ENCODE peak calls at places on chromosomes 13 and 19, in four cellular contexts. One of them, this sample, is unnamed.

GRCh38 chr19:36183455-36183741 is 31.1 kb downstream of the ZNF565 start:
- ATAC-seq in psoas muscle: peak
- ATAC-seq in stimulated activated naive B cell treated with anti-CD40 and anti-IgM and Interleukin-4, amounts not matched to agents 10 μg/mL and 1 μg/mL and 100 μg/mL, for 72 hours: no peak
- ATAC-seq in right cardiac atrium: peak
- ATAC-seq in this sample: no peak

GRCh38 chr19:3149089-3149488 is 13.3 kb downstream of the GNA15 start:
- ATAC-seq in stimulated activated naive B cell treated with anti-CD40 and anti-IgM and Interleukin-4, amounts not matched to agents 10 μg/mL and 1 μg/mL and 100 μg/mL, for 72 hours: no peak
- ATAC-seq in right cardiac atrium: no peak
- ATAC-seq in psoas muscle: no peak
- ATAC-seq in this sample: no peak

GRCh38 chr13:89726690-89727435 is 1620.6 kb upstream of the MIR17HG start:
- ATAC-seq in right cardiac atrium: no peak
- ATAC-seq in psoas muscle: no peak
- ATAC-seq in stimulated activated naive B cell treated with anti-CD40 and anti-IgM and Interleukin-4, amounts not matched to agents 10 μg/mL and 1 μg/mL and 100 μg/mL, for 72 hours: no peak
- ATAC-seq in this sample: no peak

GRCh38 chr19:51783373-51783772 is 11.6 kb upstream of the FPR3 start:
- ATAC-seq in stimulated activated naive B cell treated with anti-CD40 and anti-IgM and Interleukin-4, amounts not matched to agents 10 μg/mL and 1 μg/mL and 100 μg/mL, for 72 hours: peak
- ATAC-seq in psoas muscle: no peak
- ATAC-seq in right cardiac atrium: no peak
- ATAC-seq in this sample: no peak

GRCh38 chr19:33796164-33797100 is at the start of gene KCTD15:
- ATAC-seq in stimulated activated naive B cell treated with anti-CD40 and anti-IgM and Interleukin-4, amounts not matched to agents 10 μg/mL and 1 μg/mL and 100 μg/mL, for 72 hours: peak
- ATAC-seq in psoas muscle: peak
- ATAC-seq in right cardiac atrium: peak
- ATAC-seq in this sample: peak

GRCh38 chr13:64704121-64704520 is 2526.0 kb downstream of the PCDH9 start:
- ATAC-seq in psoas muscle: no peak
- ATAC-seq in stimulated activated naive B cell treated with anti-CD40 and anti-IgM and Interleukin-4, amounts not matched to agents 10 μg/mL and 1 μg/mL and 100 μg/mL, for 72 hours: no peak
- ATAC-seq in right cardiac atrium: no peak
- ATAC-seq in this sample: no peak

GRCh38 chr19:23799321-23799720 is 40.6 kb upstream of the ZNF681 start:
- ATAC-seq in psoas muscle: no peak
- ATAC-seq in stimulated activated naive B cell treated with anti-CD40 and anti-IgM and Interleukin-4, amounts not matched to agents 10 μg/mL and 1 μg/mL and 100 μg/mL, for 72 hours: peak
- ATAC-seq in right cardiac atrium: no peak
- ATAC-seq in this sample: no peak

GRCh38 chr19:41657157-41657556 is 30.3 kb upstream of the CEACAM4 start:
- ATAC-seq in stimulated activated naive B cell treated with anti-CD40 and anti-IgM and Interleukin-4, amounts not matched to agents 10 μg/mL and 1 μg/mL and 100 μg/mL, for 72 hours: no peak
- ATAC-seq in psoas muscle: no peak
- ATAC-seq in right cardiac atrium: no peak
- ATAC-seq in this sample: no peak

GRCh38 chr19:50838239-50838638 is 4.9 kb upstream of the KLK15 start:
- ATAC-seq in stimulated activated naive B cell treated with anti-CD40 and anti-IgM and Interleukin-4, amounts not matched to agents 10 μg/mL and 1 μg/mL and 100 μg/mL, for 72 hours: peak
- ATAC-seq in psoas muscle: no peak
- ATAC-seq in right cardiac atrium: no peak
- ATAC-seq in this sample: no peak

GRCh38 chr19:8017808-8018207 is 12.4 kb upstream of the ELAVL1 start:
- ATAC-seq in right cardiac atrium: no peak
- ATAC-seq in stimulated activated naive B cell treated with anti-CD40 and anti-IgM and Interleukin-4, amounts not matched to agents 10 μg/mL and 1 μg/mL and 100 μg/mL, for 72 hours: peak
- ATAC-seq in psoas muscle: no peak
- ATAC-seq in this sample: no peak

GRCh38 chr13:42969558-42970172 is 22.4 kb downstream of the EPSTI1 start:
- ATAC-seq in psoas muscle: peak
- ATAC-seq in stimulated activated naive B cell treated with anti-CD40 and anti-IgM and Interleukin-4, amounts not matched to agents 10 μg/mL and 1 μg/mL and 100 μg/mL, for 72 hours: peak
- ATAC-seq in right cardiac atrium: peak
- ATAC-seq in this sample: peak

GRCh38 chr13:80040219-80040976 is 300.5 kb downstream of the SPRY2 start:
- ATAC-seq in psoas muscle: peak
- ATAC-seq in stimulated activated naive B cell treated with anti-CD40 and anti-IgM and Interleukin-4, amounts not matched to agents 10 μg/mL and 1 μg/mL and 100 μg/mL, for 72 hours: no peak
- ATAC-seq in right cardiac atrium: peak
- ATAC-seq in this sample: peak

GRCh38 chr19:38375098-38375493 is 725 bp downstream of the PSMD8 start:
- ATAC-seq in right cardiac atrium: no peak
- ATAC-seq in stimulated activated naive B cell treated with anti-CD40 and anti-IgM and Interleukin-4, amounts not matched to agents 10 μg/mL and 1 μg/mL and 100 μg/mL, for 72 hours: peak
- ATAC-seq in psoas muscle: peak
- ATAC-seq in this sample: no peak

GRCh38 chr13:91045351-91046034 is 302.0 kb upstream of the MIR17HG start:
- ATAC-seq in right cardiac atrium: no peak
- ATAC-seq in psoas muscle: no peak
- ATAC-seq in stimulated activated naive B cell treated with anti-CD40 and anti-IgM and Interleukin-4, amounts not matched to agents 10 μg/mL and 1 μg/mL and 100 μg/mL, for 72 hours: no peak
- ATAC-seq in this sample: no peak

GRCh38 chr13:83503424-83503823 is 378.9 kb downstream of the SLITRK1 start:
- ATAC-seq in stimulated activated naive B cell treated with anti-CD40 and anti-IgM and Interleukin-4, amounts not matched to agents 10 μg/mL and 1 μg/mL and 100 μg/mL, for 72 hours: no peak
- ATAC-seq in right cardiac atrium: no peak
- ATAC-seq in psoas muscle: no peak
- ATAC-seq in this sample: no peak

GRCh38 chr19:5403968-5404640 is 51.1 kb upstream of the ZNRF4 start:
- ATAC-seq in psoas muscle: no peak
- ATAC-seq in right cardiac atrium: peak
- ATAC-seq in stimulated activated naive B cell treated with anti-CD40 and anti-IgM and Interleukin-4, amounts not matched to agents 10 μg/mL and 1 μg/mL and 100 μg/mL, for 72 hours: peak
- ATAC-seq in this sample: no peak

GRCh38 chr19:23071087-23071511 is 45.7 kb upstream of the ZNF730 start:
- ATAC-seq in psoas muscle: no peak
- ATAC-seq in stimulated activated naive B cell treated with anti-CD40 and anti-IgM and Interleukin-4, amounts not matched to agents 10 μg/mL and 1 μg/mL and 100 μg/mL, for 72 hours: peak
- ATAC-seq in right cardiac atrium: peak
- ATAC-seq in this sample: peak

GRCh38 chr19:1445932-1446712 is 3.8 kb upstream of the APC2 start:
- ATAC-seq in psoas muscle: no peak
- ATAC-seq in right cardiac atrium: peak
- ATAC-seq in stimulated activated naive B cell treated with anti-CD40 and anti-IgM and Interleukin-4, amounts not matched to agents 10 μg/mL and 1 μg/mL and 100 μg/mL, for 72 hours: no peak
- ATAC-seq in this sample: no peak

This sample was measured in gastroesophageal sphincter.